ENCODE peak calls at places on chromosome 14, in four cellular contexts. One of them, this sample, is unnamed.

GRCh38 chr14:89956294-89957009 is 725 bp downstream of the TDP1 start:
- DNase-seq in psoas muscle: peak
- DNase-seq in CD4-positive, alpha-beta T cell: peak
- DNase-seq in neuronal stem cell: peak
- DNase-seq in this sample: peak

GRCh38 chr14:73754911-73755360 is 40.8 kb upstream of the PNMA1 start:
- DNase-seq in psoas muscle: peak
- DNase-seq in CD4-positive, alpha-beta T cell: no peak
- DNase-seq in neuronal stem cell: no peak
- DNase-seq in this sample: no peak

GRCh38 chr14:47846008-47846407 is 170.6 kb upstream of the MDGA2 start:
- DNase-seq in neuronal stem cell: no peak
- DNase-seq in CD4-positive, alpha-beta T cell: no peak
- DNase-seq in psoas muscle: no peak
- DNase-seq in this sample: no peak

GRCh38 chr14:24147761-24148428 is 597 bp downstream of the RNF31 start:
- DNase-seq in CD4-positive, alpha-beta T cell: no peak
- DNase-seq in psoas muscle: no peak
- DNase-seq in neuronal stem cell: no peak
- DNase-seq in this sample: no peak

GRCh38 chr14:71800878-71801277 is 131.4 kb upstream of the RGS6 start:
- DNase-seq in psoas muscle: no peak
- DNase-seq in CD4-positive, alpha-beta T cell: no peak
- DNase-seq in neuronal stem cell: no peak
- DNase-seq in this sample: no peak

GRCh38 chr14:67221248-67221981 is 19.8 kb upstream of the PALS1 start:
- DNase-seq in psoas muscle: no peak
- DNase-seq in CD4-positive, alpha-beta T cell: no peak
- DNase-seq in neuronal stem cell: no peak
- DNase-seq in this sample: no peak

GRCh38 chr14:21041676-21042433 is at the start of gene RNASE7:
- DNase-seq in CD4-positive, alpha-beta T cell: no peak
- DNase-seq in neuronal stem cell: no peak
- DNase-seq in psoas muscle: peak
- DNase-seq in this sample: no peak

GRCh38 chr14:51962678-51963077 is 26.7 kb upstream of the RTRAF start:
- DNase-seq in neuronal stem cell: no peak
- DNase-seq in CD4-positive, alpha-beta T cell: no peak
- DNase-seq in psoas muscle: no peak
- DNase-seq in this sample: no peak

GRCh38 chr14:77457115-77457521 is 283 bp downstream of the VIPAS39 start:
- DNase-seq in psoas muscle: no peak
- DNase-seq in CD4-positive, alpha-beta T cell: peak
- DNase-seq in neuronal stem cell: no peak
- DNase-seq in this sample: no peak

GRCh38 chr14:77141592-77142288 is at the start of gene ZDHHC22:
- DNase-seq in psoas muscle: no peak
- DNase-seq in neuronal stem cell: no peak
- DNase-seq in CD4-positive, alpha-beta T cell: no peak
- DNase-seq in this sample: peak

GRCh38 chr14:22095845-22096510 is 422.4 kb upstream of the OR4E1 start:
- DNase-seq in psoas muscle: no peak
- DNase-seq in neuronal stem cell: no peak
- DNase-seq in CD4-positive, alpha-beta T cell: peak
- DNase-seq in this sample: no peak

GRCh38 chr14:74140374-74140850 is 55.7 kb downstream of the LIN52 start:
- DNase-seq in psoas muscle: peak
- DNase-seq in CD4-positive, alpha-beta T cell: no peak
- DNase-seq in neuronal stem cell: peak
- DNase-seq in this sample: no peak

GRCh38 chr14:26402126-26402525 is 195.7 kb downstream of the NOVA1 start:
- DNase-seq in CD4-positive, alpha-beta T cell: no peak
- DNase-seq in psoas muscle: no peak
- DNase-seq in neuronal stem cell: no peak
- DNase-seq in this sample: no peak

GRCh38 chr14:56273949-56274348 is 155.7 kb downstream of the PELI2 start:
- DNase-seq in CD4-positive, alpha-beta T cell: no peak
- DNase-seq in neuronal stem cell: no peak
- DNase-seq in psoas muscle: no peak
- DNase-seq in this sample: no peak

GRCh38 chr14:56271988-56272387 is 153.8 kb downstream of the PELI2 start:
- DNase-seq in neuronal stem cell: no peak
- DNase-seq in CD4-positive, alpha-beta T cell: no peak
- DNase-seq in psoas muscle: no peak
- DNase-seq in this sample: no peak

GRCh38 chr14:56268039-56268438 is 149.8 kb downstream of the PELI2 start:
- DNase-seq in psoas muscle: no peak
- DNase-seq in neuronal stem cell: no peak
- DNase-seq in CD4-positive, alpha-beta T cell: no peak
- DNase-seq in this sample: no peak

GRCh38 chr14:56273151-56273550 is 154.9 kb downstream of the PELI2 start:
- DNase-seq in neuronal stem cell: no peak
- DNase-seq in CD4-positive, alpha-beta T cell: no peak
- DNase-seq in psoas muscle: peak
- DNase-seq in this sample: no peak

GRCh38 chr14:56268653-56269052 is 150.4 kb downstream of the PELI2 start:
- DNase-seq in neuronal stem cell: no peak
- DNase-seq in psoas muscle: no peak
- DNase-seq in CD4-positive, alpha-beta T cell: no peak
- DNase-seq in this sample: no peak
- H3K27ac ChIP-seq in neuronal stem cell: no peak
- H3K27ac ChIP-seq in psoas muscle: no peak
- H3K27ac ChIP-seq in CD4-positive, alpha-beta T cell: no peak
- H3K27ac ChIP-seq in this sample: no peak

DNA sequence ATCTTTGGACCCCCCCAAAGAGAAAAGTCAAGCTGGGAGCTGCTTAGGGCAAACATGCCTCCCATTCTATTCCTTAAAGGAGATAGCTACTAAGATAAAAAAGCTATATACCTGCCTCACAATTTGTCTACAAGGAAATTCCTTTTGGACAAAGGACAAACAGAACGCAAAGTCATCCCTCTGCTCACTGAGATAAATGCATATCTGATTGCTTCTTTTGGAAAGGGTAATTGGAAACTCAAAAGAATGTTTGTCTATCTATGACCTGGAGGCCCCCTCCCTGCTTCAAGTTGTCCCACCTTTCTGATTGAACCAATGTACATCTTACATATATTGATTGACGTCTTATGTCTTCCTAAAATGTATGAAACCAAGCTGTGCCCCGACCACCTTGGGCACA is 80.9 kb upstream of the FUT8 start:
- DNase-seq in neuronal stem cell: no peak
- DNase-seq in CD4-positive, alpha-beta T cell: no peak
- DNase-seq in psoas muscle: no peak
- DNase-seq in this sample: no peak
- H3K27ac ChIP-seq in neuronal stem cell: no peak
- H3K27ac ChIP-seq in CD4-positive, alpha-beta T cell: no peak
- H3K27ac ChIP-seq in psoas muscle: no peak
- H3K27ac ChIP-seq in this sample: no peak

GRCh38 chr14:32726516-32726915 is 212.2 kb upstream of the NPAS3 start:
- DNase-seq in CD4-positive, alpha-beta T cell: no peak
- DNase-seq in neuronal stem cell: no peak
- DNase-seq in psoas muscle: no peak
- DNase-seq in this sample: no peak
- H3K27ac ChIP-seq in CD4-positive, alpha-beta T cell: no peak
- H3K27ac ChIP-seq in neuronal stem cell: no peak
- H3K27ac ChIP-seq in psoas muscle: no peak
- H3K27ac ChIP-seq in this sample: peak

GRCh38 chr14:53376064-53376463 is 222.9 kb upstream of the DDHD1 start:
- DNase-seq in neuronal stem cell: no peak
- DNase-seq in CD4-positive, alpha-beta T cell: no peak
- DNase-seq in psoas muscle: no peak
- DNase-seq in this sample: no peak
- H3K27ac ChIP-seq in neuronal stem cell: no peak
- H3K27ac ChIP-seq in CD4-positive, alpha-beta T cell: no peak
- H3K27ac ChIP-seq in psoas muscle: no peak
- H3K27ac ChIP-seq in this sample: no peak

GRCh38 chr14:104676130-104676693 is 13.2 kb upstream of the INF2 start:
- DNase-seq in psoas muscle: peak
- DNase-seq in neuronal stem cell: no peak
- DNase-seq in CD4-positive, alpha-beta T cell: no peak
- DNase-seq in this sample: no peak
- H3K27ac ChIP-seq in psoas muscle: no peak
- H3K27ac ChIP-seq in neuronal stem cell: no peak
- H3K27ac ChIP-seq in CD4-positive, alpha-beta T cell: no peak
- H3K27ac ChIP-seq in this sample: no peak

DNA sequence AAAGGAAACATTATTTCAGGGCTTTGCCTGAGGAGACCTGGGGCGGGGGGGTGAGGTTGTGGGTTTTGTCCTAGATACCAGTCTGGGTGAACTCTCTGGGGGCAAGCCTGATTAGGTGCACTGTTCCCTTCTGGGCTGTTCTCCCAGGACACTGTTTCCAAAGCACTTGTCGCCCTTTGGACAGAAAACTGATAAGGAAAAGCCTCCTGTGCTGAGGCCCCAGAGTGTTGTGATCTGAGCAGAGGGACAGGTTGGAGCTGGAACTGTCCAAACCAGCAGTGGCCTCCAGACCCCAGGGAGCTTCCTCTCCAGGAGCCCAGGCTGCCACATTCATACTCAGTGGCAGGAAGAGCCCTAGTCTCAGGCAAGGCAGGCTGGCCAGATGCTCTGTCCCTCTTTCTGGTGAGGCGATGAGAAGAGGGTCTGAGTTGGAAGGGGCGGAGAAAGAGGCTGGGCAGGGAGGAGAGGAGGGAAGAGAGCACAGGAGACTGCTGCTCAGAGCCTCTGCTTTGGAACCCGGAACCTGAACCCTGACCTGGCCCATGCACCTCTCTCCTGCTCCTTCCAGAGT is 1.9 kb downstream of the GALNT16 start:
- DNase-seq in CD4-positive, alpha-beta T cell: no peak
- DNase-seq in neuronal stem cell: no peak
- DNase-seq in psoas muscle: peak
- DNase-seq in this sample: no peak
- H3K27ac ChIP-seq in CD4-positive, alpha-beta T cell: no peak
- H3K27ac ChIP-seq in neuronal stem cell: no peak
- H3K27ac ChIP-seq in psoas muscle: peak
- H3K27ac ChIP-seq in this sample: no peak

GRCh38 chr14:103891667-103892215 is 36.5 kb upstream of the TDRD9 start:
- DNase-seq in CD4-positive, alpha-beta T cell: no peak
- DNase-seq in psoas muscle: no peak
- DNase-seq in neuronal stem cell: no peak
- DNase-seq in this sample: no peak
- H3K27ac ChIP-seq in CD4-positive, alpha-beta T cell: no peak
- H3K27ac ChIP-seq in psoas muscle: no peak
- H3K27ac ChIP-seq in neuronal stem cell: no peak
- H3K27ac ChIP-seq in this sample: no peak

GRCh38 chr14:93788307-93788556 is at the start of gene PRIMA1:
- DNase-seq in neuronal stem cell: peak
- DNase-seq in CD4-positive, alpha-beta T cell: no peak
- DNase-seq in psoas muscle: peak
- DNase-seq in this sample: no peak
- H3K27ac ChIP-seq in neuronal stem cell: no peak
- H3K27ac ChIP-seq in CD4-positive, alpha-beta T cell: no peak
- H3K27ac ChIP-seq in psoas muscle: no peak
- H3K27ac ChIP-seq in this sample: peak